ENCODE peak calls at places on chromosomes 12 and 14, in nine cellular contexts. P is GM12878, A is endodermal cell, X is astrocyte, K is fibroblast of lung, Q is SK-N-MC, V is mammary epithelial cell, E is mesendoderm, U is HepG2. L is an unnamed sample.

GRCh38 chr14:63006515-63006914 is 38.7 kb downstream of the KCNH5 start:
- DNase-seq in P (no peak), A (no peak), X (no peak), K (no peak), Q (no peak), V (no peak), E (no peak), U (no peak), L (no peak)

GRCh38 chr14:22508150-22508457 is 80.9 kb downstream of the DAD1 start:
- DNase-seq in P (no peak), A (no peak), X (no peak), K (no peak), Q (no peak), V (no peak), E (no peak), U (no peak), L (no peak)

GRCh38 chr14:50340045-50340444 is 27.9 kb downstream of the DMAC2L start:
- DNase-seq in P (no peak), A (no peak), X (no peak), K (no peak), Q (no peak), V (no peak), E (no peak), U (no peak), L (no peak)

GRCh38 chr12:97960741-97961608 is 498.4 kb downstream of the RMST start:
- DNase-seq in P (peak; percentile 3), A (peak; percentile 89), X (peak; percentile 2), K (peak; percentile 2), Q (no peak), V (peak; percentile 30), E (peak; percentile 66), U (peak; percentile 14), L (no peak)

GRCh38 chr14:105272623-105273022 is 24.3 kb downstream of the BTBD6 start:
- DNase-seq in P (no peak), A (no peak), X (no peak), K (no peak), Q (no peak), V (no peak), E (no peak), U (no peak), L (no peak)

GRCh38 chr12:53381739-53382630 is 2.0 kb downstream of the SP1 start:
- DNase-seq in P (peak; percentile 63), A (peak; percentile 93), X (no peak), K (peak; percentile 48), Q (no peak), V (peak; percentile 95), E (peak; percentile 91), U (peak; percentile 56), L (peak; percentile 85)

GRCh38 chr12:100793182-100793581 is 1.4 kb upstream of the ANO4 start:
- DNase-seq in P (no peak), A (no peak), X (peak; percentile 70), K (peak; percentile 78), Q (no peak), V (peak; percentile 63), E (peak; percentile 6), U (no peak), L (peak; percentile 85)

GRCh38 chr12:176321-177181 is 37.4 kb downstream of the SLC6A12 start:
- DNase-seq in P (no peak), A (no peak), X (peak; percentile 57), K (peak; percentile 72), Q (no peak), V (peak; percentile 28), E (peak; percentile 29), U (peak; percentile 61), L (peak; percentile 55)

GRCh38 chr12:49041881-49042484 is 18.6 kb downstream of the KMT2D start:
- DNase-seq in P (no peak), A (no peak), X (no peak), K (no peak), Q (no peak), V (peak; percentile 11), E (no peak), U (no peak), L (no peak)

GRCh38 chr14:76950043-76951020 is 78.2 kb downstream of the IRF2BPL start:
- DNase-seq in P (no peak), A (no peak), X (peak; percentile 78), K (peak; percentile 81), Q (no peak), V (no peak), E (no peak), U (no peak), L (peak; percentile 80)

GRCh38 chr12:79063258-79063657 is 198.7 kb downstream of the SYT1 start:
- DNase-seq in P (no peak), A (no peak), X (peak; percentile 44), K (peak; percentile 60), Q (peak; percentile 82), V (no peak), E (peak; percentile 44), U (no peak), L (no peak)

GRCh38 chr14:102774391-102775153 is 2.7 kb upstream of the TRAF3 start:
- DNase-seq in P (peak; percentile 96), A (peak; percentile 84), X (peak; percentile 69), K (peak; percentile 76), Q (peak; percentile 50), V (peak; percentile 63), E (peak; percentile 91), U (peak; percentile 79), L (peak; percentile 88)

GRCh38 chr12:43208627-43209026 is 343.4 kb downstream of the ADAMTS20 start:
- DNase-seq in P (no peak), A (no peak), X (peak; percentile 74), K (peak; percentile 83), Q (no peak), V (no peak), E (no peak), U (peak; percentile 1), L (peak; percentile 46)

GRCh38 chr14:103155013-103155412 is 31.8 kb downstream of the TNFAIP2 start:
- DNase-seq in P (no peak), A (peak; percentile 39), X (no peak), K (no peak), Q (no peak), V (peak; percentile 58), E (no peak), U (peak; percentile 69), L (peak; percentile 89)

GRCh38 chr12:90262261-90262660 is 553.6 kb upstream of the ATP2B1 start:
- DNase-seq in P (no peak), A (no peak), X (peak; percentile 38), K (peak; percentile 47), Q (no peak), V (peak; percentile 30), E (no peak), U (no peak), L (peak; percentile 63)

GRCh38 chr12:72074065-72074464 is 135.4 kb downstream of the TPH2 start:
- DNase-seq in P (no peak), A (no peak), X (no peak), K (no peak), Q (no peak), V (no peak), E (no peak), U (no peak), L (no peak)

GRCh38 chr12:19847294-19848059 is 408.2 kb downstream of the AEBP2 start:
- DNase-seq in P (no peak), A (no peak), X (peak; percentile 93), K (peak; percentile 93), Q (no peak), V (no peak), E (no peak), U (no peak), L (peak; percentile 19)

GRCh38 chr12:122423258-122424165 is 1.0 kb upstream of the CLIP1 start:
- DNase-seq in P (no peak), A (peak; percentile 85), X (peak; percentile 49), K (peak; percentile 67), Q (no peak), V (peak; percentile 57), E (peak; percentile 78), U (peak; percentile 64), L (peak; percentile 47)

GRCh38 chr12:32666510-32666909 is 12.6 kb upstream of the DNM1L start:
- DNase-seq in P (no peak), A (no peak), X (no peak), K (peak; percentile 22), Q (no peak), V (no peak), E (no peak), U (no peak), L (no peak)
- H3K9ac ChIP-seq in P (no peak overlapping the region), A (no peak overlapping the region), X (no peak overlapping the region), K (no peak overlapping the region), Q (no peak overlapping the region), V (no peak overlapping the region), E (no peak overlapping the region), U (peak overlapping the region; percentile 10), L (no peak overlapping the region)

DNA sequence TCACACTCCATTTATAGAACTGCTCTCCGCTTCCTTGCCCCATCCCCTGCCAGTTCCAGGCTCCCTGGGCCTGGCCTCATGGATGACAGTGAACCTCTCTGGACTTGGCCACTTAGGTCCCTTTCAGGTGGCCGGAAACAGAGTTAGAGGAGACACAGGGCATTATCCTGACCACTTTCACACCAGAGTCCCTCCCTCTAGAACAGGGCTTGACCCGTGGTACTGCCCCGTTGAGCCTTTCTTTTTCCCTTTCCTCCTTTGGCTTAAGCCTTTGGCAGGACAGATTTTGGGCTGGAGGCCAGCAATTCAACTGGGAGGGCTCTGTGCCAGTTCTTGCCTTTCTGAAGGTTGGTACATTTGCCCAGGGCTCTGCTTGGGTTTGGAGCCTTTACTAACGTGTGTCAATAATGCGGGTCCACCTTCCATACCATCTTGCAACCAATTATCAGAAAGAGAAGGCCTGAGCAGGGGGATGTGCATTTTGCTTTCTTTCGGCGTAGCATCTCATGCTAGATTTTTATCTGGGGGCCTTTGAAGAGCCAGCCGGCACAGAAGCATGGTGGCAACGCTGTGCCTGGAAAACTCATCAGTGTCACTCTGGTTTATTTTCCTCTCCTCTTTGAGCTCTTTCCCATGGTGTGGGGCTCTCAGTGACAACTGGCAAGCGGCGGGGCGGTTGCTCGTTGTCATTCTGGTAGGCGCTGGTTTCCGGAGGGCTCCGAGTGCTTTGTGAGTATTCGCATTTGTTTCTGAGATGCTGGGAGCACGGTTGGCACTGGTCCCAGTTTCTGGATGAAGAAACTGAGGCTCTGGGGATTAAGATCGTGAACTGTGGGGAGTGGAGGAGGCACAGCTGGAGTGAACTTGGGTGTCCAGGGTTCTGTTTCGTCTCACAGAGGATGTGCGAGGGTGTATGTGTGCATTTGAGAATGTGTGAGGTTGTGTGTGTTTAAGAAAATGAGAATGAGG is 23.0 kb downstream of the TPCN1 start:
- DNase-seq in P (no peak), A (peak; percentile 53), X (no peak), K (no peak), Q (no peak), V (peak; percentile 65), E (no peak), U (no peak), L (no peak)
- H3K9ac ChIP-seq in P (no peak overlapping the region), A (no peak overlapping the region), X (peak overlapping the region; percentile 21), K (no peak overlapping the region), Q (no peak overlapping the region), V (peak overlapping the region; percentile 59), E (no peak overlapping the region), U (no peak overlapping the region), L (no peak overlapping the region)

DNA sequence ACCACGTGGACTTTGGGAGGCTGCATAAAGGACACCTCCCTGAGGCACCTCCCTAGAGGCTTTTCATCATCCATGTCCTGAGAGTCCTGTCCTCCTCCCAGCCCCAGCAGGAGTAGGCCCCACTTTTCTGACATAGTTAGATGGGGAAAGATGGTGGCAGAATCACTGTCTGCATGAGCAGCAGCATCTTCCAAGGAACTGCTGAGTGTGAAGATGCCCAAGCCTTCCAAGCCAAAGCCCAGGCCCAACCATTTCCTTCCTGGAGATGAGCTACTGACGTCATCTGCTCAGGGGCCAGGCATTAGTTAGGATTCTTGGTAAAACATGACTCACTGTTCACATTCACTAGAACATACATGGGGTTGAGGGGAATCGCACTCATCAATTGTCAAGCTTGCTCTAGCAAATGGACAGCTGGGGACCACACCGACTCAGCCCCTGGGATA is 37.3 kb downstream of the VDR start:
- DNase-seq in P (no peak), A (no peak), X (peak; percentile 84), K (peak; percentile 87), Q (no peak), V (peak; percentile 55), E (no peak), U (no peak), L (peak; percentile 94)
- H3K9ac ChIP-seq in P (no peak overlapping the region), A (no peak overlapping the region), X (no peak overlapping the region), K (no peak overlapping the region), Q (no peak overlapping the region), V (no peak overlapping the region), E (no peak overlapping the region), U (no peak overlapping the region), L (no peak overlapping the region)

GRCh38 chr14:54686219-54686870 is 119.4 kb downstream of the SAMD4A start:
- DNase-seq in P (no peak), A (no peak), X (peak; percentile 95), K (peak; percentile 95), Q (no peak), V (no peak), E (no peak), U (no peak), L (peak; percentile 94)
- H3K9ac ChIP-seq in P (no peak overlapping the region), A (no peak overlapping the region), X (peak overlapping the region; percentile 74), K (no peak overlapping the region), Q (no peak overlapping the region), V (no peak overlapping the region), E (no peak overlapping the region), U (no peak overlapping the region), L (peak overlapping the region; percentile 69)

L was measured in GM23248.